ENCODE peak calls at places on chromosomes 16 and 17, in six cellular contexts. One of them, this sample, is unnamed.

GRCh38 chr17:50452627-50453300 is 15.9 kb downstream of the CHAD start:
- DNase-seq in pancreas: no peak
- DNase-seq in CD8-positive, alpha-beta T cell: no peak
- DNase-seq in lower lobe of right lung: no peak
- DNase-seq in GM06990: no peak
- DNase-seq in dorsolateral prefrontal cortex: no peak
- DNase-seq in this sample: no peak

GRCh38 chr17:10616502-10617119 is 40.5 kb downstream of the MYH3 start:
- DNase-seq in GM06990: no peak
- DNase-seq in CD8-positive, alpha-beta T cell: peak; percentile 63
- DNase-seq in dorsolateral prefrontal cortex: peak; percentile 82
- DNase-seq in pancreas: peak; percentile 93
- DNase-seq in lower lobe of right lung: peak; percentile 79
- DNase-seq in this sample: peak; percentile 30

GRCh38 chr17:17884281-17885028 is 47.7 kb upstream of the SREBF1 start:
- DNase-seq in dorsolateral prefrontal cortex: peak; percentile 54
- DNase-seq in CD8-positive, alpha-beta T cell: no peak
- DNase-seq in GM06990: no peak
- DNase-seq in pancreas: no peak
- DNase-seq in lower lobe of right lung: no peak
- DNase-seq in this sample: no peak

GRCh38 chr17:350706-351435 is 1.7 kb downstream of the RPH3AL start:
- DNase-seq in pancreas: peak; percentile 67
- DNase-seq in dorsolateral prefrontal cortex: no peak
- DNase-seq in lower lobe of right lung: peak; percentile 82
- DNase-seq in GM06990: no peak
- DNase-seq in CD8-positive, alpha-beta T cell: no peak
- DNase-seq in this sample: no peak

GRCh38 chr17:61400786-61401279 is 1.2 kb downstream of the TBX2 start:
- DNase-seq in GM06990: no peak
- DNase-seq in dorsolateral prefrontal cortex: no peak
- DNase-seq in pancreas: no peak
- DNase-seq in lower lobe of right lung: no peak
- DNase-seq in CD8-positive, alpha-beta T cell: no peak
- DNase-seq in this sample: no peak

GRCh38 chr17:62950067-62950466 is 16.0 kb upstream of the TANC2 start:
- DNase-seq in lower lobe of right lung: peak; percentile 48
- DNase-seq in dorsolateral prefrontal cortex: no peak
- DNase-seq in GM06990: no peak
- DNase-seq in pancreas: no peak
- DNase-seq in CD8-positive, alpha-beta T cell: no peak
- DNase-seq in this sample: no peak

GRCh38 chr16:16175296-16175695 is 48.0 kb downstream of the ABCC6 start:
- DNase-seq in lower lobe of right lung: no peak
- DNase-seq in dorsolateral prefrontal cortex: no peak
- DNase-seq in CD8-positive, alpha-beta T cell: no peak
- DNase-seq in GM06990: no peak
- DNase-seq in pancreas: peak; percentile 23
- DNase-seq in this sample: no peak

GRCh38 chr17:35947156-35947585 is 3.7 kb upstream of the LYZL6 start:
- DNase-seq in dorsolateral prefrontal cortex: no peak
- DNase-seq in lower lobe of right lung: no peak
- DNase-seq in pancreas: no peak
- DNase-seq in CD8-positive, alpha-beta T cell: peak; percentile 27
- DNase-seq in GM06990: no peak
- DNase-seq in this sample: peak; percentile 18

GRCh38 chr17:68613739-68614298 is 12.7 kb upstream of the FAM20A start:
- DNase-seq in CD8-positive, alpha-beta T cell: no peak
- DNase-seq in dorsolateral prefrontal cortex: no peak
- DNase-seq in lower lobe of right lung: peak; percentile 42
- DNase-seq in pancreas: no peak
- DNase-seq in GM06990: peak; percentile 20
- DNase-seq in this sample: peak; percentile 19

GRCh38 chr17:79950711-79951110 is 85.0 kb downstream of the TBC1D16 start:
- DNase-seq in dorsolateral prefrontal cortex: peak; percentile 74
- DNase-seq in GM06990: no peak
- DNase-seq in lower lobe of right lung: peak; percentile 11
- DNase-seq in pancreas: peak; percentile 56
- DNase-seq in CD8-positive, alpha-beta T cell: no peak
- DNase-seq in this sample: no peak

GRCh38 chr17:28969706-28970393 is 18.5 kb upstream of the PHF12 start:
- DNase-seq in pancreas: no peak
- DNase-seq in CD8-positive, alpha-beta T cell: no peak
- DNase-seq in GM06990: no peak
- DNase-seq in dorsolateral prefrontal cortex: no peak
- DNase-seq in lower lobe of right lung: no peak
- DNase-seq in this sample: no peak

GRCh38 chr16:77290451-77291110 is 91.4 kb downstream of the SYCE1L start:
- DNase-seq in lower lobe of right lung: no peak
- DNase-seq in CD8-positive, alpha-beta T cell: no peak
- DNase-seq in dorsolateral prefrontal cortex: no peak
- DNase-seq in pancreas: no peak
- DNase-seq in GM06990: no peak
- DNase-seq in this sample: no peak

GRCh38 chr16:88014954-88015805 is 63.9 kb downstream of the BANP start:
- DNase-seq in CD8-positive, alpha-beta T cell: no peak
- DNase-seq in GM06990: no peak
- DNase-seq in lower lobe of right lung: peak; percentile 34
- DNase-seq in pancreas: peak; percentile 39
- DNase-seq in dorsolateral prefrontal cortex: no peak
- DNase-seq in this sample: no peak

GRCh38 chr16:58732545-58733247 is 1.4 kb downstream of the GOT2 start:
- DNase-seq in pancreas: no peak
- DNase-seq in CD8-positive, alpha-beta T cell: no peak
- DNase-seq in GM06990: peak; percentile 29
- DNase-seq in lower lobe of right lung: no peak
- DNase-seq in dorsolateral prefrontal cortex: no peak
- DNase-seq in this sample: no peak

GRCh38 chr17:50257574-50258224 is 16.6 kb upstream of the TMEM92 start:
- DNase-seq in pancreas: no peak
- DNase-seq in dorsolateral prefrontal cortex: no peak
- DNase-seq in lower lobe of right lung: no peak
- DNase-seq in CD8-positive, alpha-beta T cell: no peak
- DNase-seq in GM06990: no peak
- DNase-seq in this sample: no peak

GRCh38 chr17:8386841-8387240 is 3.8 kb upstream of the RPL26 start:
- DNase-seq in dorsolateral prefrontal cortex: no peak
- DNase-seq in pancreas: no peak
- DNase-seq in CD8-positive, alpha-beta T cell: no peak
- DNase-seq in GM06990: no peak
- DNase-seq in lower lobe of right lung: no peak
- DNase-seq in this sample: no peak

GRCh38 chr17:66740226-66740625 is 94.7 kb upstream of the CACNG5 start:
- DNase-seq in pancreas: no peak
- DNase-seq in lower lobe of right lung: no peak
- DNase-seq in dorsolateral prefrontal cortex: no peak
- DNase-seq in GM06990: no peak
- DNase-seq in CD8-positive, alpha-beta T cell: no peak
- DNase-seq in this sample: no peak

GRCh38 chr16:20515580-20516179 is 60.5 kb downstream of the ACSM2B start:
- DNase-seq in lower lobe of right lung: no peak
- DNase-seq in pancreas: no peak
- DNase-seq in CD8-positive, alpha-beta T cell: no peak
- DNase-seq in GM06990: no peak
- DNase-seq in dorsolateral prefrontal cortex: no peak
- DNase-seq in this sample: no peak

GRCh38 chr16:85749686-85750020 is 1.2 kb downstream of the C16orf74 start:
- DNase-seq in pancreas: no peak
- DNase-seq in dorsolateral prefrontal cortex: no peak
- DNase-seq in CD8-positive, alpha-beta T cell: no peak
- DNase-seq in GM06990: no peak
- DNase-seq in lower lobe of right lung: no peak
- DNase-seq in this sample: no peak

GRCh38 chr16:48317614-48318013 is 67.6 kb downstream of the SIAH1 start:
- DNase-seq in lower lobe of right lung: no peak
- DNase-seq in pancreas: no peak
- DNase-seq in CD8-positive, alpha-beta T cell: no peak
- DNase-seq in dorsolateral prefrontal cortex: no peak
- DNase-seq in GM06990: no peak
- DNase-seq in this sample: no peak

GRCh38 chr16:84823484-84823883 is 3.7 kb downstream of the CRISPLD2 start:
- DNase-seq in dorsolateral prefrontal cortex: no peak
- DNase-seq in GM06990: no peak
- DNase-seq in lower lobe of right lung: no peak
- DNase-seq in CD8-positive, alpha-beta T cell: no peak
- DNase-seq in pancreas: no peak
- DNase-seq in this sample: no peak

GRCh38 chr16:79601092-79601977 is 798 bp upstream of the MAF start:
- DNase-seq in pancreas: peak; percentile 76
- DNase-seq in lower lobe of right lung: peak; percentile 65
- DNase-seq in CD8-positive, alpha-beta T cell: peak; percentile 25
- DNase-seq in GM06990: peak; percentile 21
- DNase-seq in dorsolateral prefrontal cortex: no peak
- DNase-seq in this sample: no peak

DNA sequence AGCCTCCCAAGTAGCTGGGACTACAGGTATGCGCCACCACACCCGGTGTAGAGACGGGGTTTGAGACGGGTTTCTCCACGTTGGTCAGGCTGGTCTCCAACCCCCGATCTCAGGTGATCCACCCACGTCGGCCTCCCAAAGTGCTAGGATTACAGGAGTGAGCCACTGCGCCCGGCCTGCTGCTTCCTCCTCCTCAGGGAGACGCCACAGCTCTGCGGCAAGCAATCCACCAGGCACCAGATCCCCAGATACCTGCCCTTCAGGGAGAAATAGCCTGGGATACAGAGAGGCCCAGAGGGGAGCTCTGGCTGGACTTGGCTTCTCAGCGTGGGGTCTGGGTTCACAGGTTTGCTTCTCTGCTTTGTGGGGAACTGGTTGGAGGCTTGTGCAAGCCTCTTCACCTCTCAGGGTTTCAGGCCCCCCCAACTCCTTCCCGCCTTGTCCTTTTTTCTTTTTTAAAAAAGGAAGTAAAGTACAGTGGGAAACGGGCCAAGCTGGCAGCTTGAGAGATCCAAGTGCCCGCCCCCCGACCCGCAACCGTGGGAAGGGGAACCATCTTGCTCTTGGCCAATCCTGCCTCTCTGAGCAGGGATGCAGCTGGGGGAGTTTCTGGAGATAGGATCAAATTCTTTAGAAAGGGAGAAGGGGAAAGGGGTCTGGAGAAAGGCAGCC is 2.6 kb upstream of the SPHK1 start:
- DNase-seq in GM06990: no peak
- DNase-seq in pancreas: no peak
- DNase-seq in CD8-positive, alpha-beta T cell: no peak
- DNase-seq in dorsolateral prefrontal cortex: no peak
- DNase-seq in lower lobe of right lung: no peak
- DNase-seq in this sample: no peak
- H3K4me3 ChIP-seq in GM06990: no peak overlapping the region
- H3K4me3 ChIP-seq in pancreas: no peak overlapping the region
- H3K4me3 ChIP-seq in CD8-positive, alpha-beta T cell: no peak overlapping the region
- H3K4me3 ChIP-seq in dorsolateral prefrontal cortex: no peak overlapping the region
- H3K4me3 ChIP-seq in lower lobe of right lung: no peak overlapping the region
- H3K4me3 ChIP-seq in this sample: no peak overlapping the region

GRCh38 chr17:42334667-42335066 is 46.4 kb downstream of the STAT5A start:
- DNase-seq in CD8-positive, alpha-beta T cell: no peak
- DNase-seq in dorsolateral prefrontal cortex: no peak
- DNase-seq in pancreas: no peak
- DNase-seq in lower lobe of right lung: no peak
- DNase-seq in GM06990: no peak
- DNase-seq in this sample: no peak
- TF ChIP-seq CTCF in CD8-positive, alpha-beta T cell: no peak
- TF ChIP-seq CTCF in dorsolateral prefrontal cortex: no peak
- TF ChIP-seq CTCF in pancreas: no peak
- TF ChIP-seq CTCF in lower lobe of right lung: no peak
- TF ChIP-seq CTCF in GM06990: no peak
- TF ChIP-seq CTCF in this sample: no peak

GRCh38 chr17:45428050-45428953 is 4.4 kb downstream of the ARHGAP27 start:
- DNase-seq in lower lobe of right lung: peak; percentile 85
- DNase-seq in dorsolateral prefrontal cortex: peak; percentile 63
- DNase-seq in pancreas: peak; percentile 94
- DNase-seq in CD8-positive, alpha-beta T cell: peak; percentile 73
- DNase-seq in GM06990: peak; percentile 82
- DNase-seq in this sample: no peak

GRCh38 chr17:45430738-45431530 is 1.7 kb downstream of the ARHGAP27 start:
- DNase-seq in dorsolateral prefrontal cortex: no peak
- DNase-seq in pancreas: peak; percentile 70
- DNase-seq in CD8-positive, alpha-beta T cell: no peak
- DNase-seq in GM06990: peak; percentile 71
- DNase-seq in lower lobe of right lung: peak; percentile 88
- DNase-seq in this sample: no peak

GRCh38 chr17:45430006-45430737 is 2.5 kb downstream of the ARHGAP27 start:
- DNase-seq in CD8-positive, alpha-beta T cell: no peak
- DNase-seq in lower lobe of right lung: peak; percentile 47
- DNase-seq in GM06990: no peak
- DNase-seq in pancreas: no peak
- DNase-seq in dorsolateral prefrontal cortex: no peak
- DNase-seq in this sample: no peak

GRCh38 chr17:45428954-45429337 is 3.7 kb downstream of the ARHGAP27 start:
- DNase-seq in dorsolateral prefrontal cortex: peak; percentile 28
- DNase-seq in GM06990: no peak
- DNase-seq in lower lobe of right lung: peak; percentile 53
- DNase-seq in pancreas: no peak
- DNase-seq in CD8-positive, alpha-beta T cell: no peak
- DNase-seq in this sample: no peak

DNA sequence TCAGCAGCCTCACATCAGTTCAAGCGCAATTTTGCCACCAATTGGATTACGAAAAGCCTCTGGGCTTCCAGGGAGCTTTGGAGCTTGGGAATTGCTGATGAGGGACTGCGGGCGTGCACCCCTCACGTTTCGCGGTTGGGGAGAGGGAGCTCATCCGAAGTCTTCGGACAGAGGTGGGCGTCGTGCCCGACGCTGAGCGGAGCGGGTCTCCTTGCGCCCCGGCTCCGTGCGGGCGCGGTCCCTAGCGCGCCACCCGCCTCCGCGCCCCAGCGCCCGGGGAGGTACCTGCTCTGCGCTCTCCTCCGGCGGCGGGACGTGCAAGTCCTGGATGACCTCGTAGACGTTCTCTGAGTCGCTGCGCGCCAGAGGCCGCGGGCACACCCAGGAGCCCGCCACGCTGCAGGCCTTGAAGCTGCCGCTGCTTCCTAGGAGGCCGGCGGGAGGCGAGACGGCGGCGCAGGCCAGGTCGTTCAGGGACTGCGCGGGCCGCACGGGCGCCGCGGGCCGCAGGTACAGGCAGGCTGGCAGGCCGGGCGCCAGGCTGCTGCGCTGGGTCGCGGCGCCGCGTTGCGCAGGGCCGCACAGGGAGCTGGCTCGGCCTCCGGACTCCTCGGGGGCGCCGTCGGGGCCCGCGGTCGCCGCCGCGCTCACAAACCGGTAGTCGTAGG is 3.2 kb downstream of the ARHGAP27 start:
- DNase-seq in pancreas: no peak
- DNase-seq in lower lobe of right lung: peak; percentile 52
- DNase-seq in CD8-positive, alpha-beta T cell: no peak
- DNase-seq in dorsolateral prefrontal cortex: no peak
- DNase-seq in GM06990: no peak
- DNase-seq in this sample: no peak
- H3K4me3 ChIP-seq in pancreas: no peak overlapping the region
- H3K4me3 ChIP-seq in lower lobe of right lung: no peak overlapping the region
- H3K4me3 ChIP-seq in CD8-positive, alpha-beta T cell: no peak overlapping the region
- H3K4me3 ChIP-seq in dorsolateral prefrontal cortex: no peak overlapping the region
- H3K4me3 ChIP-seq in GM06990: peak overlapping the region; percentile 35
- H3K4me3 ChIP-seq in this sample: no peak overlapping the region

GRCh38 chr16:13863075-13863765 is 56.7 kb upstream of the ERCC4 start:
- DNase-seq in GM06990: no peak
- DNase-seq in CD8-positive, alpha-beta T cell: no peak
- DNase-seq in dorsolateral prefrontal cortex: no peak
- DNase-seq in pancreas: no peak
- DNase-seq in lower lobe of right lung: no peak
- DNase-seq in this sample: no peak

GRCh38 chr16:13864689-13865088 is 55.3 kb upstream of the ERCC4 start:
- DNase-seq in CD8-positive, alpha-beta T cell: no peak
- DNase-seq in dorsolateral prefrontal cortex: no peak
- DNase-seq in lower lobe of right lung: no peak
- DNase-seq in pancreas: no peak
- DNase-seq in GM06990: peak; percentile 11
- DNase-seq in this sample: peak; percentile 22

GRCh38 chr16:13866073-13866472 is 53.9 kb upstream of the ERCC4 start:
- DNase-seq in dorsolateral prefrontal cortex: no peak
- DNase-seq in GM06990: peak; percentile 9
- DNase-seq in CD8-positive, alpha-beta T cell: peak; percentile 31
- DNase-seq in pancreas: peak; percentile 80
- DNase-seq in lower lobe of right lung: peak; percentile 73
- DNase-seq in this sample: peak; percentile 7
- TF ChIP-seq CTCF in dorsolateral prefrontal cortex: peak; percentile 19
- TF ChIP-seq CTCF in GM06990: peak; percentile 92
- TF ChIP-seq CTCF in CD8-positive, alpha-beta T cell: peak; percentile 48
- TF ChIP-seq CTCF in pancreas: peak; percentile 84
- TF ChIP-seq CTCF in lower lobe of right lung: peak; percentile 79
- TF ChIP-seq CTCF in this sample: peak; percentile 76